ENCODE peak calls at places on chromosomes 11 and 22, in eight cellular contexts. One of them, this sample, is unnamed.
A peak's percentile ranks its signal among the peaks of the same experiment; 100 is the strongest.

GRCh38 chr11:41789376-41789775 is 329.9 kb upstream of the LRRC4C start:
- DNase-seq in lower lobe of right lung: no peak
- DNase-seq in dorsolateral prefrontal cortex: no peak
- DNase-seq in kidney: no peak
- DNase-seq in body of pancreas: no peak
- DNase-seq in Panc1: no peak
- DNase-seq in esophagus squamous epithelium: no peak
- DNase-seq in DND-41: no peak
- DNase-seq in this sample: no peak

GRCh38 chr11:102836290-102836875 is 7.0 kb downstream of the MMP3 start:
- DNase-seq in lower lobe of right lung: no peak
- DNase-seq in dorsolateral prefrontal cortex: no peak
- DNase-seq in kidney: no peak
- DNase-seq in body of pancreas: no peak
- DNase-seq in Panc1: no peak
- DNase-seq in esophagus squamous epithelium: no peak
- DNase-seq in DND-41: no peak
- DNase-seq in this sample: no peak

GRCh38 chr22:42289671-42290269 is 19.3 kb upstream of the TCF20 start:
- DNase-seq in lower lobe of right lung: no peak
- DNase-seq in dorsolateral prefrontal cortex: no peak
- DNase-seq in kidney: no peak
- DNase-seq in body of pancreas: no peak
- DNase-seq in Panc1: no peak
- DNase-seq in esophagus squamous epithelium: no peak
- DNase-seq in DND-41: no peak
- DNase-seq in this sample: no peak

GRCh38 chr11:17473071-17473744 is 3.4 kb downstream of the ABCC8 start:
- DNase-seq in lower lobe of right lung: no peak
- DNase-seq in dorsolateral prefrontal cortex: peak; percentile 52
- DNase-seq in kidney: no peak
- DNase-seq in body of pancreas: no peak
- DNase-seq in Panc1: no peak
- DNase-seq in esophagus squamous epithelium: no peak
- DNase-seq in DND-41: no peak
- DNase-seq in this sample: no peak

GRCh38 chr22:42680648-42681047 is 31.5 kb upstream of the CYB5R3 start:
- DNase-seq in lower lobe of right lung: no peak
- DNase-seq in dorsolateral prefrontal cortex: no peak
- DNase-seq in kidney: no peak
- DNase-seq in body of pancreas: no peak
- DNase-seq in Panc1: no peak
- DNase-seq in esophagus squamous epithelium: no peak
- DNase-seq in DND-41: no peak
- DNase-seq in this sample: no peak

GRCh38 chr11:67321313-67321871 is 18.1 kb downstream of the SSH3 start:
- DNase-seq in lower lobe of right lung: no peak
- DNase-seq in dorsolateral prefrontal cortex: no peak
- DNase-seq in kidney: no peak
- DNase-seq in body of pancreas: no peak
- DNase-seq in Panc1: no peak
- DNase-seq in esophagus squamous epithelium: no peak
- DNase-seq in DND-41: no peak
- DNase-seq in this sample: no peak

GRCh38 chr22:50473088-50473487 is 1.7 kb downstream of the SBF1 start:
- DNase-seq in lower lobe of right lung: no peak
- DNase-seq in dorsolateral prefrontal cortex: no peak
- DNase-seq in kidney: peak; percentile 61
- DNase-seq in body of pancreas: no peak
- DNase-seq in Panc1: peak; percentile 15
- DNase-seq in esophagus squamous epithelium: no peak
- DNase-seq in DND-41: peak; percentile 56
- DNase-seq in this sample: peak; percentile 85

GRCh38 chr11:60925685-60926267 is 1.5 kb downstream of the TMEM132A start:
- DNase-seq in lower lobe of right lung: no peak
- DNase-seq in dorsolateral prefrontal cortex: no peak
- DNase-seq in kidney: no peak
- DNase-seq in body of pancreas: no peak
- DNase-seq in Panc1: no peak
- DNase-seq in esophagus squamous epithelium: no peak
- DNase-seq in DND-41: no peak
- DNase-seq in this sample: no peak

GRCh38 chr11:62104816-62105610 is 18.8 kb upstream of the INCENP start:
- DNase-seq in lower lobe of right lung: no peak
- DNase-seq in dorsolateral prefrontal cortex: no peak
- DNase-seq in kidney: no peak
- DNase-seq in body of pancreas: peak; percentile 25
- DNase-seq in Panc1: no peak
- DNase-seq in esophagus squamous epithelium: no peak
- DNase-seq in DND-41: no peak
- DNase-seq in this sample: no peak

GRCh38 chr11:15446929-15447328 is 332.2 kb downstream of the INSC start:
- DNase-seq in lower lobe of right lung: no peak
- DNase-seq in dorsolateral prefrontal cortex: no peak
- DNase-seq in kidney: no peak
- DNase-seq in body of pancreas: no peak
- DNase-seq in Panc1: no peak
- DNase-seq in esophagus squamous epithelium: no peak
- DNase-seq in DND-41: no peak
- DNase-seq in this sample: no peak

GRCh38 chr11:118592616-118593367 is 14.6 kb upstream of the PHLDB1 start:
- DNase-seq in lower lobe of right lung: no peak
- DNase-seq in dorsolateral prefrontal cortex: no peak
- DNase-seq in kidney: no peak
- DNase-seq in body of pancreas: no peak
- DNase-seq in Panc1: no peak
- DNase-seq in esophagus squamous epithelium: no peak
- DNase-seq in DND-41: no peak
- DNase-seq in this sample: no peak

GRCh38 chr11:107182983-107183382 is 164.7 kb upstream of the GUCY1A2 start:
- DNase-seq in lower lobe of right lung: no peak
- DNase-seq in dorsolateral prefrontal cortex: no peak
- DNase-seq in kidney: no peak
- DNase-seq in body of pancreas: no peak
- DNase-seq in Panc1: no peak
- DNase-seq in esophagus squamous epithelium: no peak
- DNase-seq in DND-41: no peak
- DNase-seq in this sample: no peak

GRCh38 chr22:31286360-31287255 is 5.7 kb downstream of the PIK3IP1 start:
- DNase-seq in lower lobe of right lung: no peak
- DNase-seq in dorsolateral prefrontal cortex: no peak
- DNase-seq in kidney: no peak
- DNase-seq in body of pancreas: no peak
- DNase-seq in Panc1: no peak
- DNase-seq in esophagus squamous epithelium: peak; percentile 24
- DNase-seq in DND-41: peak; percentile 47
- DNase-seq in this sample: peak; percentile 57

GRCh38 chr11:95231881-95232605 is 1.0 kb upstream of the SESN3 start:
- DNase-seq in lower lobe of right lung: peak; percentile 80
- DNase-seq in dorsolateral prefrontal cortex: peak; percentile 89
- DNase-seq in kidney: peak; percentile 92
- DNase-seq in body of pancreas: peak; percentile 75
- DNase-seq in Panc1: no peak
- DNase-seq in esophagus squamous epithelium: peak; percentile 24
- DNase-seq in DND-41: no peak
- DNase-seq in this sample: peak; percentile 18

GRCh38 chr11:95592455-95592854 is 197.1 kb downstream of the FAM76B start:
- DNase-seq in lower lobe of right lung: no peak
- DNase-seq in dorsolateral prefrontal cortex: no peak
- DNase-seq in kidney: no peak
- DNase-seq in body of pancreas: no peak
- DNase-seq in Panc1: no peak
- DNase-seq in esophagus squamous epithelium: no peak
- DNase-seq in DND-41: no peak
- DNase-seq in this sample: no peak

DNA sequence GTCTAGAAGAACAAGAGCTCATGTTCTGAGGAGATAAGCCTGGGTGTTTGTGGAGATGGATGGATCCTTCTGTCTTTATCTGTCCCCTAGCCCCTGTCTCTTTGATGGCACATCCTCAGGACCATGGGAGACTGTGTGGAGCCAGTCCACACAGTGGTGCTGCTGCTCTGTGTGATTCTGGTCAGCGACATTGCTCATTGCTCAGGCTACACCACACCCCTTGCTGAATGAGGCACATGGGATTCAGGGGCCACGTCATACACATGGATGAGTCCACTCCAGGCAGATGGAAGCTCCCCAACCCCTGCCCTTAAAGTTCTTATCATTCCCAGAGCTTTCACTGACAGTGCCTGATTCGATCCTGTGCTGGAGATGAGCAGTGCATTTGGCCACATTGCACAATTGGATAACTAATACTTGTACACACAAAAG is 222.2 kb downstream of the NAV2 start:
- DNase-seq in lower lobe of right lung: no peak
- DNase-seq in dorsolateral prefrontal cortex: no peak
- DNase-seq in kidney: no peak
- DNase-seq in body of pancreas: no peak
- DNase-seq in Panc1: no peak
- DNase-seq in esophagus squamous epithelium: no peak
- DNase-seq in DND-41: no peak
- DNase-seq in this sample: no peak
- TF ChIP-seq CTCF in lower lobe of right lung: no peak
- TF ChIP-seq CTCF in dorsolateral prefrontal cortex: no peak
- TF ChIP-seq CTCF in kidney: no peak
- TF ChIP-seq CTCF in body of pancreas: no peak
- TF ChIP-seq CTCF in Panc1: no peak
- TF ChIP-seq CTCF in esophagus squamous epithelium: no peak
- TF ChIP-seq CTCF in DND-41: no peak
- TF ChIP-seq CTCF in this sample: no peak

DNA sequence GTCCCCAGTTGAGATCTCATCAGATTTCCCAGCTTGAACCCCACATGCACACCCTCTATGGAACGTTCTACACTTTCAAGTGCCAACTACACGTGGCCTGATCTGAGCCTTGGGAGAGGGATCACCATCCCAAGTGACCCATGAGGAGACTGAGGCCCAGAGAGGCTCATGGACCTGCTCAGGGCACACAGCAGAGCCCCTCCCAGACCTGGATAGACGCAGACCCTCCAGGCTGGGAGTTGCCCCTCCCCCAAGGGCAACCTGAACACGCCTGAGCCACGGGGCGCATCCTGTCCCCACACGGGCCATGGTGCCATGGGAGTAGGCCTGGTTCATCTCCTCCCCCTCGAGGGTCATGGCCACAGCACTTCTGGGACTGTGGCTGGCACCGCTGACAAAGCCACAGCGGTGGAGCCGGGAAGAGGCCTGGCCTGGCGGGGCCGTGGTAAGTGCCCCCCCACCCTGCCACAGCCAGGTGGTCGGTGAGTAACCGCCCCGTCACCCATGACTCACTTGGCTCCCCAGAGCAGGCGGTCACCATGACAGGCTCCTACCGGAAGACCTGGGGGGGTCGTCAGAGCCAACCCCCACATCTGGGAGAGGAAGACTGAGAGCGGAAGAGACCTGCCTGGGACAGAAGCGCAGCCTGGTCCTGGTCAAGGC is 8.1 kb downstream of the WNT7B start:
- DNase-seq in lower lobe of right lung: no peak
- DNase-seq in dorsolateral prefrontal cortex: no peak
- DNase-seq in kidney: no peak
- DNase-seq in body of pancreas: no peak
- DNase-seq in Panc1: peak; percentile 71
- DNase-seq in esophagus squamous epithelium: no peak
- DNase-seq in DND-41: no peak
- DNase-seq in this sample: no peak
- H3K27ac ChIP-seq in lower lobe of right lung: no peak overlapping the region
- H3K27ac ChIP-seq in dorsolateral prefrontal cortex: no peak overlapping the region
- H3K27ac ChIP-seq in kidney: no peak overlapping the region
- H3K27ac ChIP-seq in body of pancreas: no peak overlapping the region
- H3K27ac ChIP-seq in Panc1: peak overlapping the region; percentile 93
- H3K27ac ChIP-seq in esophagus squamous epithelium: no peak overlapping the region
- H3K27ac ChIP-seq in DND-41: no peak overlapping the region
- H3K27ac ChIP-seq in this sample: no peak overlapping the region

GRCh38 chr11:64355078-64355940 is 3.7 kb upstream of the RPS6KA4 start:
- DNase-seq in lower lobe of right lung: peak; percentile 83
- DNase-seq in dorsolateral prefrontal cortex: peak; percentile 84
- DNase-seq in kidney: peak; percentile 92
- DNase-seq in body of pancreas: peak; percentile 92
- DNase-seq in Panc1: peak; percentile 69
- DNase-seq in esophagus squamous epithelium: no peak
- DNase-seq in DND-41: peak; percentile 46
- DNase-seq in this sample: peak; percentile 86

GRCh38 chr11:64358536-64358906 is 441 bp upstream of the RPS6KA4 start:
- DNase-seq in lower lobe of right lung: no peak
- DNase-seq in dorsolateral prefrontal cortex: no peak
- DNase-seq in kidney: peak; percentile 87
- DNase-seq in body of pancreas: no peak
- DNase-seq in Panc1: no peak
- DNase-seq in esophagus squamous epithelium: no peak
- DNase-seq in DND-41: no peak
- DNase-seq in this sample: no peak

GRCh38 chr11:64357904-64358535 is 942 bp upstream of the RPS6KA4 start:
- DNase-seq in lower lobe of right lung: no peak
- DNase-seq in dorsolateral prefrontal cortex: no peak
- DNase-seq in kidney: peak; percentile 81
- DNase-seq in body of pancreas: no peak
- DNase-seq in Panc1: peak; percentile 18
- DNase-seq in esophagus squamous epithelium: no peak
- DNase-seq in DND-41: no peak
- DNase-seq in this sample: no peak

GRCh38 chr11:64357446-64357845 is 1.5 kb upstream of the RPS6KA4 start:
- DNase-seq in lower lobe of right lung: no peak
- DNase-seq in dorsolateral prefrontal cortex: no peak
- DNase-seq in kidney: no peak
- DNase-seq in body of pancreas: no peak
- DNase-seq in Panc1: no peak
- DNase-seq in esophagus squamous epithelium: no peak
- DNase-seq in DND-41: no peak
- DNase-seq in this sample: no peak

GRCh38 chr11:64356498-64357411 is 2.2 kb upstream of the RPS6KA4 start:
- DNase-seq in lower lobe of right lung: no peak
- DNase-seq in dorsolateral prefrontal cortex: no peak
- DNase-seq in kidney: peak; percentile 74
- DNase-seq in body of pancreas: peak; percentile 59
- DNase-seq in Panc1: peak; percentile 62
- DNase-seq in esophagus squamous epithelium: no peak
- DNase-seq in DND-41: peak; percentile 57
- DNase-seq in this sample: peak; percentile 64
- TF ChIP-seq CTCF in lower lobe of right lung: peak; percentile 15
- TF ChIP-seq CTCF in dorsolateral prefrontal cortex: no peak
- TF ChIP-seq CTCF in kidney: no peak
- TF ChIP-seq CTCF in body of pancreas: no peak
- TF ChIP-seq CTCF in Panc1: peak; percentile 97
- TF ChIP-seq CTCF in esophagus squamous epithelium: peak; percentile 38
- TF ChIP-seq CTCF in DND-41: peak; percentile 63
- TF ChIP-seq CTCF in this sample: peak; percentile 77

DNA sequence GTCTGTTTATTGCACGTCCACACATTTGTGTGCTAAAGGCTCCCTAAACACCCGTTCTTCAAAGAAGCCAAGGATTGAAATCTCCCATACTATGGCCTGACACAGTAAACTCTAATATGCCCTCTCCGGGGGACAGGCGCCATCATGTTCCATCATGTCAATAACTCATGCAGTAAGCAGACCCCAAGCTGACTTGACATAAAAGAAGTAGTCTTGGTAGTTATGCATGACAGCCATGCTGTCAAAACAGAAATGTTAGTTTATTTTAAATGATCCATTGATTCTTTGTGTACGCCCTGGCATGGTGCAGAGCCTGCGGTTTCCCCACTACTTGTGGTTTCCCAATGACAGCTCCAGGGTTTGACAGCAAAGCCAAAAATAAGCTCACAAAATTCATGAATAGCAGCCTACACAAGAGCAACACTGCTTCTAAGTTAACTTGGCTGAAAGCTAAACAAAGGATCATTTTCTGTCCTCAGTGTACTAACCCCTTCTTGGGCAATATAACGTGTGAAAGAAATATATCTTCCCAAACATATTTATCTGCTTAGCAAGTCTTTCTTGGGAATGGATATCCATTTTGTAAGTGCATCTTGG is 56.5 kb upstream of the CABP7 start:
- DNase-seq in lower lobe of right lung: no peak
- DNase-seq in dorsolateral prefrontal cortex: no peak
- DNase-seq in kidney: no peak
- DNase-seq in body of pancreas: no peak
- DNase-seq in Panc1: no peak
- DNase-seq in esophagus squamous epithelium: no peak
- DNase-seq in DND-41: no peak
- DNase-seq in this sample: no peak
- H3K27ac ChIP-seq in lower lobe of right lung: no peak overlapping the region
- H3K27ac ChIP-seq in dorsolateral prefrontal cortex: no peak overlapping the region
- H3K27ac ChIP-seq in kidney: no peak overlapping the region
- H3K27ac ChIP-seq in body of pancreas: no peak overlapping the region
- H3K27ac ChIP-seq in Panc1: no peak overlapping the region
- H3K27ac ChIP-seq in esophagus squamous epithelium: no peak overlapping the region
- H3K27ac ChIP-seq in DND-41: no peak overlapping the region
- H3K27ac ChIP-seq in this sample: no peak overlapping the region